ENCODE peak calls at places on chromosomes 3 and 15, in seven cellular contexts. H, S, A, U, Q, R and Z are unnamed samples.

GRCh38 chr3:168877899-168878298 is 782.2 kb upstream of the GOLIM4 start:
- DNase-seq in H (no peak), S (no peak), A (no peak), U (no peak), Q (no peak), R (no peak), Z (no peak)

GRCh38 chr3:44042772-44043171 is 198.9 kb upstream of the TOPAZ1 start:
- DNase-seq in H (no peak), S (no peak), A (no peak), U (no peak), Q (no peak), R (no peak), Z (no peak)

GRCh38 chr15:68894208-68894607 is 36.1 kb upstream of the SPESP1 start:
- DNase-seq in H (no peak), S (no peak), A (no peak), U (no peak), Q (no peak), R (no peak), Z (no peak)

GRCh38 chr3:80439490-80439889 is 671.7 kb upstream of the ROBO1 start:
- DNase-seq in H (no peak), S (no peak), A (no peak), U (no peak), Q (no peak), R (no peak), Z (no peak)

GRCh38 chr3:64815195-64815627 is 127.4 kb upstream of the ADAMTS9 start:
- DNase-seq in H (no peak), S (no peak), A (no peak), U (no peak), Q (no peak), R (no peak), Z (no peak)

GRCh38 chr15:74380361-74381189 is 13.1 kb upstream of the CYP11A1 start:
- DNase-seq in H (no peak), S (no peak), A (peak), U (no peak), Q (no peak), R (no peak), Z (no peak)

GRCh38 chr3:188749010-188749617 is 422.7 kb upstream of the TPRG1 start:
- DNase-seq in H (peak), S (peak), A (no peak), U (no peak), Q (peak), R (no peak), Z (peak)

GRCh38 chr3:61877359-61877770 is 316.0 kb downstream of the PTPRG start:
- DNase-seq in H (no peak), S (no peak), A (no peak), U (no peak), Q (no peak), R (no peak), Z (no peak)

GRCh38 chr15:68470981-68471380 is 39.0 kb upstream of the ITGA11 start:
- DNase-seq in H (no peak), S (no peak), A (no peak), U (no peak), Q (no peak), R (no peak), Z (no peak)

GRCh38 chr15:95839367-95839782 is 491.1 kb upstream of the NR2F2 start:
- DNase-seq in H (no peak), S (no peak), A (no peak), U (no peak), Q (no peak), R (no peak), Z (no peak)

GRCh38 chr3:141913150-141913811 is 36.8 kb downstream of the ATP1B3 start:
- DNase-seq in H (no peak), S (peak), A (peak), U (peak), Q (no peak), R (peak), Z (peak)

GRCh38 chr15:31360843-31361763 is 34.5 kb downstream of the KLF13 start:
- DNase-seq in H (no peak), S (peak), A (peak), U (no peak), Q (peak), R (no peak), Z (no peak)

GRCh38 chr3:98246142-98246541 is 17.9 kb upstream of the OR5H6 start:
- DNase-seq in H (no peak), S (no peak), A (no peak), U (no peak), Q (no peak), R (no peak), Z (no peak)

GRCh38 chr3:115100172-115100571 is 46.9 kb downstream of the ZBTB20 start:
- DNase-seq in H (no peak), S (no peak), A (no peak), U (peak), Q (no peak), R (peak), Z (no peak)

GRCh38 chr3:52817860-52818259 is 12.6 kb downstream of the ITIH4 start:
- DNase-seq in H (no peak), S (no peak), A (no peak), U (no peak), Q (no peak), R (no peak), Z (no peak)

GRCh38 chr3:58323795-58324674 is 8.7 kb upstream of the PXK start:
- DNase-seq in H (no peak), S (no peak), A (no peak), U (no peak), Q (no peak), R (no peak), Z (no peak)

GRCh38 chr15:87561641-87562040 is 694.9 kb downstream of the NTRK3 start:
- DNase-seq in H (no peak), S (no peak), A (no peak), U (no peak), Q (no peak), R (no peak), Z (no peak)